ENCODE peak calls at places on chromosomes 6 and 20, in six cellular contexts. L is adrenal gland, U is cardiac muscle cell, A is endodermal cell, Q is upper lobe of right lung, J is psoas muscle. Y is an unnamed sample.

GRCh38 chr6:142932788-142933362 is 12.1 kb downstream of the HIVEP2 start:
- DNase-seq in A (no peak), J (no peak), L (no peak), U (no peak), Q (no peak), Y (no peak)

GRCh38 chr20:58538752-58539151 is 23.6 kb upstream of the APCDD1L start:
- DNase-seq in A (peak; percentile 5), J (no peak), U (no peak), Q (no peak), L (no peak), Y (no peak)

GRCh38 chr20:9974324-9974723 is 60.5 kb upstream of the ANKEF1 start:
- DNase-seq in U (no peak), J (no peak), Q (no peak), L (no peak), A (peak; percentile 50), Y (no peak)

GRCh38 chr20:6108330-6108729 is 14.5 kb downstream of the FERMT1 start:
- DNase-seq in A (peak; percentile 76), L (no peak), U (no peak), J (no peak), Q (no peak), Y (no peak)

GRCh38 chr6:130632897-130633296 is 194.3 kb upstream of the SMLR1 start:
- DNase-seq in A (peak; percentile 58), J (no peak), Q (no peak), L (no peak), U (peak; percentile 7), Y (no peak)

GRCh38 chr6:114133816-114134215 is 162.9 kb upstream of the HDAC2 start:
- DNase-seq in U (no peak), J (no peak), A (no peak), L (no peak), Q (no peak), Y (no peak)

GRCh38 chr6:40854592-40854991 is 184.4 kb downstream of the UNC5CL start:
- DNase-seq in J (no peak), U (no peak), A (no peak), L (no peak), Q (no peak), Y (no peak)

GRCh38 chr20:63980317-63980805 is 571 bp upstream of the PRPF6 start:
- DNase-seq in U (peak; percentile 10), Q (no peak), A (no peak), J (no peak), L (no peak), Y (no peak)

GRCh38 chr6:84072452-84072997 is 39.0 kb downstream of the MRAP2 start:
- DNase-seq in U (no peak), A (no peak), L (no peak), Q (no peak), J (no peak), Y (no peak)

GRCh38 chr6:149266659-149267058 is 50.9 kb upstream of the TAB2 start:
- DNase-seq in A (no peak), U (no peak), Q (no peak), J (no peak), L (no peak), Y (no peak)

GRCh38 chr6:17225767-17226166 is 55.4 kb upstream of the RBM24 start:
- DNase-seq in Q (no peak), J (no peak), A (no peak), U (no peak), L (no peak), Y (no peak)

GRCh38 chr6:154488802-154489437 is 21.6 kb downstream of the CNKSR3 start:
- DNase-seq in L (no peak), Q (no peak), U (no peak), J (no peak), A (no peak), Y (no peak)

GRCh38 chr6:148619891-148620290 is 126.9 kb upstream of the UST start:
- DNase-seq in U (no peak), Q (no peak), L (no peak), J (no peak), A (no peak), Y (no peak)

GRCh38 chr20:5703542-5704215 is 46.5 kb upstream of the SHLD1 start:
- DNase-seq in A (no peak), U (no peak), Q (no peak), J (no peak), L (no peak), Y (no peak)

GRCh38 chr6:6006428-6007310 is at the start of gene NRN1:
- DNase-seq in A (peak; percentile 70), U (no peak), J (no peak), L (no peak), Q (no peak), Y (no peak)

GRCh38 chr6:53043626-53044025 is 21.6 kb upstream of the FBXO9 start:
- DNase-seq in L (no peak), A (peak; percentile 58), Q (no peak), U (no peak), J (no peak), Y (no peak)

GRCh38 chr6:86357877-86358276 is 579.5 kb upstream of the HTR1E start:
- DNase-seq in L (no peak), Q (no peak), J (no peak), U (peak; percentile 45), A (peak; percentile 78), Y (no peak)

GRCh38 chr6:98824163-98824906 is 10.0 kb upstream of the POU3F2 start:
- DNase-seq in U (peak; percentile 48), Q (peak; percentile 64), L (no peak), J (no peak), A (peak; percentile 84), Y (no peak)

GRCh38 chr6:118980063-118980462 is 45.1 kb upstream of the MCM9 start:
- DNase-seq in A (no peak), Q (peak; percentile 66), L (peak; percentile 52), U (no peak), J (peak; percentile 55), Y (no peak)

GRCh38 chr6:56887086-56887485 is 67.8 kb upstream of the BEND6 start:
- DNase-seq in U (no peak), Q (no peak), L (no peak), J (no peak), A (no peak), Y (no peak)

GRCh38 chr6:75149253-75149652 is 56.6 kb downstream of the COL12A1 start:
- DNase-seq in A (no peak), J (no peak), U (no peak), Q (no peak), L (no peak), Y (no peak)

GRCh38 chr20:63224272-63225081 is 8.5 kb upstream of the YTHDF1 start:
- DNase-seq in A (peak; percentile 71), J (no peak), L (peak; percentile 61), U (peak; percentile 35), Q (peak; percentile 78), Y (no peak)

GRCh38 chr6:23176883-23177282 is 607.5 kb downstream of the HDGFL1 start:
- DNase-seq in U (no peak), J (no peak), Q (no peak), L (no peak), A (no peak), Y (no peak)

GRCh38 chr20:46304361-46304760 is 3.9 kb downstream of the CDH22 start:
- DNase-seq in U (no peak), L (no peak), J (no peak), A (no peak), Q (no peak), Y (no peak)

DNA sequence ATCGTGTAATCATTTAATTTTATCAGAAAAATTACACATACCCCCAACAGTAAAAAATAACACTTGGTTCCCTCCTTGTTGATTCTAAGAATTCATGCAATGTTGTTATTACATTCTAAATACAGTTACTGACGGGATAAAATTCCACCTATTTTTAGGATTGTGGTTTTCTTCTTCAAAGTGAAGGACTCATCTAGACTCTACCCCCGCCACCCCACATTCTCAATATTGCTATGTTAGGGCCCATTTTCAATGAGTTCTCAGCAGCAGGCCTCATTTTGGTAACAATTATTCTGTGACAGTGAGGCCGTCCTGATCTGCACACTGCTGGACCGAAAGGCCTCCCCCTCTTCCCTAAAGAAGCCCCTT is 43.5 kb downstream of the PREX1 start:
- DNase-seq in J (no peak), U (no peak), A (no peak), Q (no peak), L (no peak), Y (no peak)
- H3K27ac ChIP-seq in J (no peak overlapping the region), U (no peak overlapping the region), A (peak overlapping the region; percentile 20), Q (no peak overlapping the region), L (no peak overlapping the region), Y (no peak overlapping the region)

DNA sequence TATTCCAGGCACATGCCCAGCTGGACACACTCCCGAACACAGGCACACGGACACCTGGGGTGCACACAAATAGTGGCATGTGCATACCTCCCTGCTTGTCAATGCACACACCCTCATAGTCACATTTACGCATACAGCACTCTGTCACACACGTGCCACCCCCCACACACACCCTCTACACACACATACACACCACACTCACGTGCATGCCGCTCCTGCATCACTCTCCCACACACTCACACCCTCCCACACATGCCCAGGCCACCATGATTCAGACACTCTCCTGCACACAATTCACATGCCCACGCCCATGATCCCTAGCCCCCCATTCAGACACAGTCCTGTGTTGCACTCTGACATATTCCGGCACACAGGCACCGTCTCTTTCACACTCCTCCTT is 13.0 kb downstream of the SIRPA start:
- DNase-seq in Q (no peak), L (no peak), U (no peak), J (no peak), A (no peak), Y (no peak)
- H3K27ac ChIP-seq in Q (no peak overlapping the region), L (no peak overlapping the region), U (no peak overlapping the region), J (no peak overlapping the region), A (no peak overlapping the region), Y (no peak overlapping the region)

GRCh38 chr6:26439552-26440125 is 665 bp upstream of the BTN3A3 start:
- DNase-seq in U (no peak), L (no peak), J (no peak), Q (no peak), A (no peak), Y (no peak)
- H3K27ac ChIP-seq in U (no peak overlapping the region), L (peak overlapping the region; percentile 96), J (peak overlapping the region; percentile 72), Q (peak overlapping the region; percentile 83), A (no peak overlapping the region), Y (no peak overlapping the region)

GRCh38 chr6:32092760-32093497 is 16.2 kb downstream of the TNXB start:
- DNase-seq in J (peak; percentile 39), A (no peak), U (no peak), L (no peak), Q (peak; percentile 63), Y (no peak)

GRCh38 chr6:32096087-32096393 is 13.1 kb downstream of the TNXB start:
- DNase-seq in Q (no peak), A (no peak), U (no peak), J (peak; percentile 44), L (no peak), Y (no peak)

GRCh38 chr6:32096394-32097258 is 12.5 kb downstream of the TNXB start:
- DNase-seq in L (no peak), Q (no peak), A (peak; percentile 82), J (peak; percentile 50), U (no peak), Y (no peak)

DNA sequence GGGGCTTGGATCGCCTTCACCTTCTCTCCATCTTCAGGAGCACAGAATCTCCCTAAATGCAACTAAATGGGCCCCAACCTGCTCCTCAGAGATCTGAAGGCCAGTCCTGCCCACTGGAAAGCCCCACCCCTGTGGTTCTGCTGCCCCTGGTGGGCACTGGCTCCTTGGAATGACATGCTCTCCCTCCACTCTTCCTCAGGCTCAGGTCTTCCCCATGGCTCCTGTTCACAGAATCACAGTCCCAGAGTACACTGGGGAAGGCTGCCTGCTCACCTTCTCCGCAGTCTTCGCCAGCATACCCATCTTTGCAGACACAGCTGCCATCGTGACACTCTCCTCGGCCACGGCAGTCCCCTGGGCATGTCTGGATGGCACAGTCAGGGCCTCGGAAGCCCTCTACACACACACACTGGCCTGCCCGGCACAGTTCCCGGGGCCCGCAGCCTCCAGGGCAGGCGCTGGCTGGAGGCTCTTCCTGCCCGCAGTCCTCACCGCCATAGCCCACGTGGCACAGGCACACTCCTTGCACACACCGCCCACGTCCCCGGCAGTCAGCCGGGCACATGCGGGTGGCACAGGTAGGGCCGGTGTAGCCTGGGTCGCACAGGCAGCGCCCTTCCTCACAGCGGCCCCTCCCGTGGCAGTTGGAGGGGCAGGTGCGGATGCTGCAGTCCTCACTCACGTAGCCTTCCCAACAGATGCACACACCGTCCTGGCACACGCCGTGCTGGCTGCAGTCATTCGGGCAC is 13.6 kb downstream of the TNXB start:
- DNase-seq in Q (peak; percentile 57), U (no peak), J (peak; percentile 31), L (no peak), A (no peak), Y (no peak)
- H3K27ac ChIP-seq in Q (no peak overlapping the region), U (no peak overlapping the region), J (no peak overlapping the region), L (no peak overlapping the region), A (no peak overlapping the region), Y (no peak overlapping the region)

Y was measured in iPS DF 6.9.